ENCODE peak calls at places on chromosomes 13 and 19, in ten cellular contexts. L is anterior cingulate cortex; G is stimulated activated CD4-positive, alpha-beta T cell treated with anti-CD3 and anti-CD28 coated beads, Interleukin-12 subunit alpha, Interleukin-12 subunit beta, amount 100 ng/mL, for 24 hours; I is foreskin fibroblast; H is NCI-H1417; K is iPS-NIHi11; S is cardiac muscle cell; W is GM23248; P is NCI-H774; M is activated CD4-positive, alpha-beta T cell treated with anti-CD3 and anti-CD28 coated beads, Interleukin-2, amount 50 U/mL, for 1 hour. B is an unnamed sample.

GRCh38 chr19:10927691-10928562 is 512 bp downstream of the YIPF2 start:
- DNase-seq in L (no peak), G (no peak), I (peak; percentile 48), H (no peak), K (peak; percentile 9), S (no peak), W (peak; percentile 65), P (no peak), M (no peak), B (no peak)

GRCh38 chr13:28268800-28269223 is 130.5 kb downstream of the PAN3 start:
- DNase-seq in L (no peak), G (no peak), I (no peak), H (no peak), K (no peak), S (no peak), W (no peak), P (no peak), M (no peak), B (no peak)

GRCh38 chr13:24925318-24926231 is 161.6 kb downstream of the RNF17 start:
- DNase-seq in L (no peak), G (no peak), I (no peak), H (no peak), K (no peak), S (no peak), W (no peak), P (no peak), M (no peak), B (no peak)

GRCh38 chr19:17522988-17523872 is 11.8 kb downstream of the PGLS start:
- DNase-seq in L (peak; percentile 27), G (peak; percentile 49), I (no peak), H (no peak), K (no peak), S (peak; percentile 18), W (no peak), P (no peak), M (no peak), B (no peak)

GRCh38 chr13:111893607-111894443 is 173.1 kb upstream of the SOX1 start:
- DNase-seq in L (no peak), G (no peak), I (no peak), H (no peak), K (no peak), S (no peak), W (no peak), P (no peak), M (no peak), B (peak; percentile 12)

GRCh38 chr19:10093295-10094186 is 7.4 kb downstream of the SHFL start:
- DNase-seq in L (no peak), G (no peak), I (no peak), H (no peak), K (peak; percentile 44), S (peak; percentile 18), W (peak; percentile 29), P (no peak), M (no peak), B (no peak)

GRCh38 chr13:83272076-83272475 is 610.2 kb downstream of the SLITRK1 start:
- DNase-seq in L (no peak), G (no peak), I (no peak), H (no peak), K (no peak), S (peak; percentile 57), W (no peak), P (no peak), M (no peak), B (no peak)

GRCh38 chr19:11987405-11988231 is 22.8 kb downstream of the ZNF763 start:
- DNase-seq in L (peak; percentile 84), G (peak; percentile 96), I (peak; percentile 97), H (peak; percentile 78), K (peak; percentile 95), S (peak; percentile 96), W (peak; percentile 99), P (peak; percentile 86), M (peak; percentile 89), B (peak; percentile 82)

GRCh38 chr13:101835920-101836319 is 383.4 kb downstream of the ITGBL1 start:
- DNase-seq in L (no peak), G (no peak), I (no peak), H (peak; percentile 13), K (no peak), S (no peak), W (no peak), P (no peak), M (no peak), B (no peak)

GRCh38 chr13:48645845-48646244 is 7.9 kb upstream of the CYSLTR2 start:
- DNase-seq in L (no peak), G (no peak), I (no peak), H (no peak), K (no peak), S (no peak), W (no peak), P (no peak), M (no peak), B (no peak)

GRCh38 chr19:48615145-48616040 is 517 bp upstream of the FAM83E start:
- DNase-seq in L (no peak), G (no peak), I (no peak), H (no peak), K (no peak), S (no peak), W (no peak), P (no peak), M (no peak), B (no peak)

GRCh38 chr19:46813570-46814358 is 25.4 kb upstream of the SLC1A5 start:
- DNase-seq in L (no peak), G (no peak), I (peak; percentile 55), H (no peak), K (no peak), S (peak; percentile 90), W (no peak), P (peak; percentile 69), M (no peak), B (no peak)

GRCh38 chr13:18964942-18965341 is 216.7 kb downstream of the TUBA3C start:
- DNase-seq in L (no peak), G (no peak), I (no peak), H (no peak), K (no peak), S (no peak), W (no peak), P (no peak), M (no peak), B (no peak)

GRCh38 chr13:44803390-44803789 is 185.9 kb downstream of the NUFIP1 start:
- DNase-seq in L (no peak), G (no peak), I (no peak), H (no peak), K (no peak), S (no peak), W (no peak), P (no peak), M (no peak), B (no peak)

GRCh38 chr19:58582985-58583384 is 9.8 kb upstream of the MZF1 start:
- DNase-seq in L (no peak), G (no peak), I (no peak), H (no peak), K (no peak), S (no peak), W (no peak), P (no peak), M (no peak), B (no peak)

GRCh38 chr13:114064516-114065140 is 67.8 kb downstream of the RASA3 start:
- DNase-seq in L (peak; percentile 52), G (no peak), I (peak; percentile 63), H (no peak), K (no peak), S (peak; percentile 60), W (peak; percentile 66), P (no peak), M (no peak), B (no peak)

GRCh38 chr19:30590596-30591229 is 218.5 kb downstream of the ZNF536 start:
- DNase-seq in L (no peak), G (no peak), I (peak; percentile 6), H (no peak), K (no peak), S (no peak), W (no peak), P (no peak), M (no peak), B (no peak)

GRCh38 chr13:93151277-93151676 is 75.3 kb upstream of the GPC6 start:
- DNase-seq in L (no peak), G (no peak), I (peak; percentile 80), H (no peak), K (no peak), S (peak; percentile 92), W (peak; percentile 90), P (no peak), M (no peak), B (no peak)